ENCODE peak calls at places on chromosome 5, in eight cellular contexts. P is omental fat pad, N is heart left ventricle, S is IMR-90, Q is body of pancreas, R is HFFc6, C is Calu3, Y is fibroblast of the aortic adventitia. B is an unnamed sample.

GRCh38 chr5:79961731-79962579 is 29.1 kb downstream of the MTX3 start:
- DNase-seq in P (no peak), N (no peak), S (no peak), Q (no peak), R (no peak), C (no peak), Y (no peak), B (no peak)

GRCh38 chr5:35195472-35195852 is 34.8 kb downstream of the PRLR start:
- DNase-seq in P (no peak), N (no peak), S (no peak), Q (no peak), R (no peak), C (no peak), Y (no peak), B (no peak)

GRCh38 chr5:34584165-34584564 is 72.0 kb upstream of the RAI14 start:
- DNase-seq in P (no peak), N (no peak), S (no peak), Q (no peak), R (no peak), C (no peak), Y (no peak), B (no peak)

GRCh38 chr5:166581827-166582226 is 1709.6 kb upstream of the WWC1 start:
- DNase-seq in P (no peak), N (no peak), S (no peak), Q (no peak), R (no peak), C (no peak), Y (no peak), B (peak; percentile 26)

GRCh38 chr5:158814521-158814920 is 285.2 kb downstream of the EBF1 start:
- DNase-seq in P (no peak), N (no peak), S (no peak), Q (no peak), R (no peak), C (no peak), Y (no peak), B (no peak)

GRCh38 chr5:141969783-141970741 is 1.2 kb downstream of the RNF14 start:
- DNase-seq in P (no peak), N (no peak), S (no peak), Q (no peak), R (no peak), C (no peak), Y (peak; percentile 21), B (peak; percentile 39)

GRCh38 chr5:163976691-163977090 is 471.3 kb downstream of the MAT2B start:
- DNase-seq in P (no peak), N (no peak), S (peak; percentile 53), Q (no peak), R (no peak), C (no peak), Y (peak; percentile 17), B (no peak)

GRCh38 chr5:24668050-24668449 is 23.3 kb upstream of the CDH10 start:
- DNase-seq in P (no peak), N (no peak), S (no peak), Q (no peak), R (no peak), C (no peak), Y (no peak), B (no peak)

GRCh38 chr5:107671742-107672211 is 1.0 kb upstream of the EFNA5 start:
- DNase-seq in P (no peak), N (no peak), S (peak; percentile 52), Q (no peak), R (no peak), C (peak; percentile 64), Y (peak; percentile 45), B (peak; percentile 77)

GRCh38 chr5:143244000-143244736 is 159.3 kb downstream of the NR3C1 start:
- DNase-seq in P (peak; percentile 35), N (peak; percentile 56), S (peak; percentile 98), Q (peak; percentile 38), R (peak; percentile 99), C (peak; percentile 72), Y (peak; percentile 98), B (peak; percentile 58)

GRCh38 chr5:89268460-89268859 is 385.5 kb upstream of the MEF2C start:
- DNase-seq in P (no peak), N (no peak), S (no peak), Q (no peak), R (no peak), C (no peak), Y (no peak), B (no peak)

GRCh38 chr5:143030349-143030748 is 260.2 kb downstream of the ARHGAP26 start:
- DNase-seq in P (no peak), N (no peak), S (no peak), Q (no peak), R (no peak), C (no peak), Y (no peak), B (no peak)

GRCh38 chr5:53479656-53480473 is 564 bp upstream of the FST start:
- DNase-seq in P (peak; percentile 22), N (peak; percentile 49), S (peak; percentile 73), Q (peak; percentile 47), R (peak; percentile 18), C (peak; percentile 65), Y (peak; percentile 66), B (peak; percentile 34)

GRCh38 chr5:10151656-10152055 is 98.0 kb downstream of the ATPSCKMT start:
- DNase-seq in P (no peak), N (no peak), S (peak; percentile 9), Q (no peak), R (no peak), C (no peak), Y (no peak), B (no peak)

GRCh38 chr5:73254634-73255033 is 81.6 kb downstream of the TMEM174 start:
- DNase-seq in P (no peak), N (no peak), S (no peak), Q (no peak), R (no peak), C (no peak), Y (no peak), B (no peak)

GRCh38 chr5:40374853-40375252 is 304.9 kb upstream of the PTGER4 start:
- DNase-seq in P (no peak), N (no peak), S (no peak), Q (no peak), R (no peak), C (no peak), Y (no peak), B (no peak)

GRCh38 chr5:133612021-133612860 is at the start of gene FSTL4:
- DNase-seq in P (no peak), N (no peak), S (no peak), Q (peak; percentile 86), R (no peak), C (peak; percentile 69), Y (no peak), B (peak; percentile 23)

GRCh38 chr5:22372376-22372775 is 480.8 kb downstream of the CDH12 start:
- DNase-seq in P (no peak), N (no peak), S (peak; percentile 92), Q (no peak), R (no peak), C (no peak), Y (no peak), B (peak; percentile 14)

GRCh38 chr5:34868736-34869135 is 29.8 kb downstream of the TTC23L start:
- DNase-seq in P (no peak), N (no peak), S (no peak), Q (no peak), R (no peak), C (no peak), Y (no peak), B (no peak)

GRCh38 chr5:6788956-6789649 is 75.9 kb downstream of the TENT4A start:
- DNase-seq in P (no peak), N (no peak), S (no peak), Q (no peak), R (no peak), C (no peak), Y (peak; percentile 36), B (no peak)

GRCh38 chr5:14901462-14902051 is 30.0 kb upstream of the ANKH start:
- DNase-seq in P (no peak), N (peak; percentile 30), S (peak; percentile 83), Q (no peak), R (peak; percentile 67), C (no peak), Y (peak; percentile 67), B (no peak)

DNA sequence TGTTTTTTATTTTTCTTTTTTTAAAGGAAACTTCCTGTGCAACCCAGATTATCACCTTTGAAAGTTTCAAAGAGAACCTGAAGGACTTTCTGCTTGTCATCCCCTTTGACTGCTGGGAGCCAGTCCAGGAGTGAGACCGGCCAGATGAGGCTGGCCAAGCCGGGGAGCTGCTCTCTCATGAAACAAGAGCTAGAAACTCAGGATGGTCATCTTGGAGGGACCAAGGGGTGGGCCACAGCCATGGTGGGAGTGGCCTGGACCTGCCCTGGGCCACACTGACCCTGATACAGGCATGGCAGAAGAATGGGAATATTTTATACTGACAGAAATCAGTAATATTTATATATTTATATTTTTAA is 2.1 kb downstream of the CSF2 start:
- DNase-seq in P (no peak), N (no peak), S (no peak), Q (no peak), R (no peak), C (no peak), Y (no peak), B (no peak)
- TF ChIP-seq CTCF in P (no peak), N (no peak), S (no peak), Q (no peak), R (no peak), C (no peak), Y (no peak), B (no peak)

GRCh38 chr5:148107608-148108007 is 43.8 kb downstream of the SPINK5 start:
- DNase-seq in P (no peak), N (no peak), S (no peak), Q (no peak), R (no peak), C (peak; percentile 20), Y (no peak), B (no peak)
- TF ChIP-seq CTCF in P (no peak), N (no peak), S (no peak), Q (no peak), R (no peak), C (no peak), Y (no peak), B (no peak)

GRCh38 chr5:153135416-153135815 is 355.1 kb upstream of the GRIA1 start:
- DNase-seq in P (no peak), N (no peak), S (no peak), Q (no peak), R (peak; percentile 3), C (no peak), Y (no peak), B (no peak)
- TF ChIP-seq CTCF in P (no peak), N (no peak), S (no peak), Q (no peak), R (no peak), C (no peak), Y (no peak), B (no peak)

GRCh38 chr5:126877569-126877968 is 100.6 kb downstream of the LMNB1 start:
- DNase-seq in P (no peak), N (no peak), S (peak; percentile 17), Q (no peak), R (no peak), C (no peak), Y (no peak), B (no peak)

GRCh38 chr5:126872558-126873349 is 95.8 kb downstream of the LMNB1 start:
- DNase-seq in P (no peak), N (no peak), S (no peak), Q (no peak), R (no peak), C (no peak), Y (peak; percentile 41), B (no peak)

GRCh38 chr5:126877011-126877410 is 100.1 kb downstream of the LMNB1 start:
- DNase-seq in P (no peak), N (no peak), S (no peak), Q (no peak), R (no peak), C (no peak), Y (no peak), B (no peak)

GRCh38 chr5:126878085-126878484 is 101.1 kb downstream of the LMNB1 start:
- DNase-seq in P (no peak), N (no peak), S (no peak), Q (no peak), R (no peak), C (no peak), Y (no peak), B (no peak)

GRCh38 chr5:126875303-126875785 is 98.4 kb downstream of the LMNB1 start:
- DNase-seq in P (no peak), N (no peak), S (no peak), Q (no peak), R (no peak), C (no peak), Y (no peak), B (no peak)
- TF ChIP-seq CTCF in P (no peak), N (no peak), S (no peak), Q (no peak), R (no peak), C (no peak), Y (no peak), B (no peak)

B was measured in A673.